ENCODE peak calls at places on chromosomes 4 and X, in nine cellular contexts. S, V, K, Y, E, I, X, R and C are unnamed samples.

GRCh38 chrX:40727599-40728252 is 7.6 kb downstream of the MED14 start:
- DNase-seq in E (no peak), V (no peak), X (no peak), R (no peak), K (no peak), S (no peak), Y (no peak), I (no peak), C (no peak)

GRCh38 chr4:8916914-8917305 is 45.3 kb upstream of the HMX1 start:
- DNase-seq in E (no peak), I (no peak), Y (peak; percentile 3), K (no peak), X (no peak), R (no peak), S (no peak), V (no peak), C (no peak)

GRCh38 chrX:39850630-39851152 is 247.1 kb downstream of the BCOR start:
- DNase-seq in R (no peak), K (no peak), X (no peak), V (no peak), S (no peak), I (no peak), Y (no peak), E (no peak), C (peak; percentile 92)

GRCh38 chrX:2577844-2578444 is 77.2 kb upstream of the DHRSX start:
- DNase-seq in V (no peak), K (no peak), R (no peak), Y (no peak), S (no peak), X (no peak), E (no peak), I (no peak), C (no peak)

GRCh38 chr4:51932261-51932660 is 87.9 kb downstream of the LRRC66 start:
- DNase-seq in S (no peak), R (no peak), Y (no peak), E (no peak), V (no peak), K (no peak), X (no peak), I (no peak), C (no peak)

GRCh38 chrX:70262952-70263567 is 3.1 kb upstream of the P2RY4 start:
- DNase-seq in R (no peak), V (no peak), Y (peak; percentile 27), X (no peak), I (no peak), K (no peak), S (peak; percentile 18), E (peak; percentile 29), C (peak; percentile 66)

GRCh38 chrX:102959471-102959870 is 22.4 kb downstream of the RAB40AL start:
- DNase-seq in E (no peak), V (no peak), I (no peak), Y (no peak), S (no peak), X (no peak), K (no peak), R (no peak), C (no peak)

GRCh38 chr4:19026281-19026680 is 1004.7 kb upstream of the LCORL start:
- DNase-seq in K (no peak), Y (peak; percentile 45), E (no peak), X (no peak), V (no peak), R (no peak), I (peak; percentile 56), S (no peak), C (no peak)

GRCh38 chr4:151361966-151362365 is 36.6 kb upstream of the SH3D19 start:
- DNase-seq in K (no peak), V (no peak), X (no peak), R (no peak), Y (no peak), E (no peak), S (no peak), I (no peak), C (no peak)

GRCh38 chr4:10180927-10181744 is 64.5 kb upstream of the WDR1 start:
- DNase-seq in S (no peak), K (no peak), V (no peak), I (no peak), E (no peak), Y (no peak), R (no peak), X (no peak), C (peak; percentile 97)

GRCh38 chr4:170868191-170868590 is 778.4 kb upstream of the AADAT start:
- DNase-seq in R (no peak), E (no peak), X (no peak), Y (no peak), I (no peak), V (no peak), S (no peak), K (no peak), C (no peak)

GRCh38 chr4:122827258-122827887 is 742 bp downstream of the FGF2 start:
- DNase-seq in X (peak; percentile 26), V (peak; percentile 75), E (peak; percentile 50), R (peak; percentile 58), I (peak; percentile 73), Y (peak; percentile 18), S (no peak), K (peak; percentile 16), C (peak; percentile 77)

GRCh38 chr4:122827899-122828601 is 1.4 kb downstream of the FGF2 start:
- DNase-seq in X (no peak), E (no peak), I (peak; percentile 82), K (peak; percentile 22), V (peak; percentile 68), Y (peak; percentile 26), S (peak; percentile 22), R (no peak), C (peak; percentile 19)

GRCh38 chr4:122826000-122826595 is 533 bp upstream of the FGF2 start:
- DNase-seq in X (no peak), Y (no peak), V (no peak), E (no peak), R (no peak), S (no peak), K (no peak), I (no peak), C (peak; percentile 11)

GRCh38 chr4:122824616-122825015 is 2.0 kb upstream of the FGF2 start:
- DNase-seq in R (no peak), V (no peak), Y (no peak), X (no peak), E (no peak), I (no peak), K (no peak), S (no peak), C (no peak)

DNA sequence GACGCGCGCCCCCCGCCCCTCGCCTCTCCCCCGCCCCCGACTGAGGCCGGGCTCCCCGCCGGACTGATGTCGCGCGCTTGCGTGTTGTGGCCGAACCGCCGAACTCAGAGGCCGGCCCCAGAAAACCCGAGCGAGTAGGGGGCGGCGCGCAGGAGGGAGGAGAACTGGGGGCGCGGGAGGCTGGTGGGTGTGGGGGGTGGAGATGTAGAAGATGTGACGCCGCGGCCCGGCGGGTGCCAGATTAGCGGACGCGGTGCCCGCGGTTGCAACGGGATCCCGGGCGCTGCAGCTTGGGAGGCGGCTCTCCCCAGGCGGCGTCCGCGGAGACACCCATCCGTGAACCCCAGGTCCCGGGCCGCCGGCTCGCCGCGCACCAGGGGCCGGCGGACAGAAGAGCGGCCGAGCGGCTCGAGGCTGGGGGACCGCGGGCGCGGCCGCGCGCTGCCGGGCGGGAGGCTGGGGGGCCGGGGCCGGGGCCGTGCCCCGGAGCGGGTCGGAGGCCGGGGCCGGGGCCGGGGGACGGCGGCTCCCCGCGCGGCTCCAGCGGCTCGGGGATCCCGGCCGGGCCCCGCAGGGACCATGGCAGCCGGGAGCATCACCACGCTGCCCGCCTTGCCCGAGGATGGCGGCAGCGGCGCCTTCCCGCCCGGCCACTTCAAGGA is at the start of gene FGF2:
- DNase-seq in R (peak; percentile 63), V (peak; percentile 85), Y (peak; percentile 19), K (peak; percentile 54), S (peak; percentile 30), E (peak; percentile 72), I (peak; percentile 90), X (peak; percentile 31), C (peak; percentile 42)
- TF ChIP-seq POLR2A in R (no peak), V (no peak), Y (no peak), K (peak; percentile 40), S (no peak), E (peak; percentile 29), I (peak; percentile 56), X (no peak), C (no peak)

GRCh38 chr4:182063651-182064050 is 179.6 kb upstream of the TENM3 start:
- DNase-seq in Y (no peak), R (no peak), K (no peak), E (no peak), X (no peak), S (no peak), V (no peak), I (no peak), C (no peak)

GRCh38 chr4:182065255-182065654 is 177.9 kb upstream of the TENM3 start:
- DNase-seq in E (no peak), I (no peak), X (no peak), Y (no peak), K (no peak), R (no peak), V (no peak), S (no peak), C (no peak)

GRCh38 chr4:182062458-182062857 is 180.7 kb upstream of the TENM3 start:
- DNase-seq in X (no peak), K (no peak), I (no peak), Y (no peak), R (no peak), S (no peak), E (no peak), V (no peak), C (no peak)

GRCh38 chr4:182066037-182066436 is 177.2 kb upstream of the TENM3 start:
- DNase-seq in K (no peak), R (no peak), E (no peak), V (no peak), I (no peak), S (no peak), Y (no peak), X (no peak), C (no peak)

GRCh38 chr4:182062936-182063335 is 180.3 kb upstream of the TENM3 start:
- DNase-seq in V (no peak), K (no peak), R (no peak), I (no peak), E (no peak), X (no peak), Y (no peak), S (no peak), C (no peak)
- H3K4me3 ChIP-seq in V (no peak overlapping the region), K (no peak overlapping the region), R (no peak overlapping the region), I (no peak overlapping the region), E (no peak overlapping the region), X (no peak overlapping the region), Y (no peak overlapping the region), S (no peak overlapping the region), C (no peak overlapping the region)

DNA sequence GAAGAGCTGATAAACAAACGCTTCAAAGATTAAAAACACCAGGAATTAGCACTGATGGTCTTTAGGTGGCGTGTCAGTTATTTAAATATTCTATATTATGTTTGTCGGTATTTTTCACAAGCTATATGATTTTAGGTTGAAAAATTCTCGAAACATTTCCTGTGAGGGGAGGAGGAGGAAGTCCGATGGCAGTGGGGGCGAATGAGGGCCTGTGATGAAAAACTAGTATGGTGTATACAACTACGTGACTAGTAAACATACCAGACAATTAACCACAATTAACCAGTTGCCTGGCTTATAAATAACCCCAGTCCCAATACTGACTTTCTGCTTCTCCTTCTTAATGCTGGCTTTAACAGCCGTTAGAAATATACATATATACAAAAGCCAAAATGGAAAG is 612 bp upstream of the NAP1L2 start:
- DNase-seq in X (no peak), V (no peak), R (no peak), K (no peak), Y (no peak), I (no peak), S (no peak), E (no peak), C (no peak)
- TF ChIP-seq POLR2A in X (no peak), V (no peak), R (no peak), K (no peak), Y (no peak), I (no peak), S (no peak), E (no peak), C (no peak)

GRCh38 chr4:20087512-20087911 is 164.2 kb upstream of the SLIT2 start:
- DNase-seq in X (no peak), E (no peak), K (no peak), Y (no peak), R (no peak), V (no peak), S (no peak), I (no peak), C (no peak)
- H3K4me3 ChIP-seq in X (no peak overlapping the region), E (no peak overlapping the region), K (no peak overlapping the region), Y (no peak overlapping the region), R (no peak overlapping the region), V (no peak overlapping the region), S (no peak overlapping the region), I (no peak overlapping the region), C (no peak overlapping the region)